ENCODE peak calls at places on chromosomes 11 and 22, in ten cellular contexts. P, I, Q, K, S, M, N, W, E and Y are unnamed samples.

GRCh38 chr11:112128483-112129121 is 35.3 kb downstream of the IL18 start:
- DNase-seq in P (peak), I (peak), Q (no peak), K (peak), S (no peak), M (no peak), N (no peak), W (peak), E (no peak), Y (peak)

GRCh38 chr11:119673389-119674336 is 55.3 kb downstream of the NECTIN1 start:
- DNase-seq in P (peak), I (no peak), Q (peak), K (no peak), S (peak), M (no peak), N (no peak), W (no peak), E (no peak), Y (no peak)

GRCh38 chr11:8094656-8095055 is 13.6 kb downstream of the TUB start:
- DNase-seq in P (no peak), I (no peak), Q (no peak), K (no peak), S (no peak), M (no peak), N (no peak), W (no peak), E (no peak), Y (no peak)

GRCh38 chr22:39839917-39840510 is 53.5 kb downstream of the ENTHD1 start:
- DNase-seq in P (no peak), I (no peak), Q (peak), K (no peak), S (peak), M (no peak), N (no peak), W (no peak), E (no peak), Y (no peak)

GRCh38 chr11:4636962-4637661 is at the start of gene OR51D1:
- DNase-seq in P (peak), I (peak), Q (peak), K (peak), S (peak), M (peak), N (peak), W (peak), E (peak), Y (peak)

GRCh38 chr11:74592441-74593362 is at the start of gene POLD3:
- DNase-seq in P (peak), I (peak), Q (peak), K (peak), S (peak), M (peak), N (peak), W (peak), E (peak), Y (peak)

GRCh38 chr11:67502328-67502979 is 2.7 kb downstream of the PITPNM1 start:
- DNase-seq in P (no peak), I (no peak), Q (no peak), K (peak), S (no peak), M (no peak), N (no peak), W (no peak), E (no peak), Y (no peak)

GRCh38 chr11:130719516-130719915 is 196.8 kb downstream of the SNX19 start:
- DNase-seq in P (no peak), I (no peak), Q (no peak), K (no peak), S (no peak), M (no peak), N (no peak), W (no peak), E (no peak), Y (no peak)

GRCh38 chr11:26715133-26715532 is 6.7 kb downstream of the SLC5A12 start:
- DNase-seq in P (no peak), I (peak), Q (no peak), K (no peak), S (no peak), M (peak), N (no peak), W (no peak), E (no peak), Y (no peak)

GRCh38 chr11:62694455-62695167 is 5.3 kb upstream of the LRRN4CL start:
- DNase-seq in P (peak), I (peak), Q (peak), K (peak), S (peak), M (peak), N (no peak), W (no peak), E (peak), Y (peak)

GRCh38 chr11:126080206-126080941 is 17.7 kb upstream of the CDON start:
- DNase-seq in P (peak), I (peak), Q (no peak), K (no peak), S (no peak), M (no peak), N (no peak), W (no peak), E (no peak), Y (peak)

GRCh38 chr11:130580372-130580771 is 131.9 kb downstream of the ADAMTS15 start:
- DNase-seq in P (no peak), I (no peak), Q (no peak), K (no peak), S (no peak), M (no peak), N (no peak), W (peak), E (no peak), Y (peak)

GRCh38 chr11:49208006-49208721 is at the start of gene FOLH1:
- DNase-seq in P (no peak), I (no peak), Q (no peak), K (no peak), S (no peak), M (peak), N (no peak), W (peak), E (peak), Y (peak)

GRCh38 chr11:35210886-35211546 is 72.0 kb downstream of the CD44 start:
- DNase-seq in P (no peak), I (no peak), Q (no peak), K (no peak), S (no peak), M (no peak), N (no peak), W (no peak), E (no peak), Y (no peak)

GRCh38 chr11:73322111-73322985 is 14.3 kb downstream of the ARHGEF17 start:
- DNase-seq in P (peak), I (no peak), Q (no peak), K (no peak), S (no peak), M (no peak), N (no peak), W (no peak), E (no peak), Y (no peak)

GRCh38 chr11:67167715-67168114 is 48.7 kb downstream of the KDM2A start:
- DNase-seq in P (no peak), I (no peak), Q (no peak), K (no peak), S (no peak), M (no peak), N (no peak), W (no peak), E (no peak), Y (no peak)

GRCh38 chr11:83349371-83349770 is 63.2 kb upstream of the CCDC90B start:
- DNase-seq in P (no peak), I (no peak), Q (no peak), K (no peak), S (no peak), M (no peak), N (no peak), W (no peak), E (no peak), Y (no peak)

GRCh38 chr11:67820079-67820478 is 145.7 kb upstream of the ALDH3B2 start:
- DNase-seq in P (no peak), I (no peak), Q (no peak), K (no peak), S (no peak), M (no peak), N (no peak), W (no peak), E (no peak), Y (no peak)

GRCh38 chr11:130606781-130607511 is 158.5 kb downstream of the ADAMTS15 start:
- DNase-seq in P (no peak), I (no peak), Q (no peak), K (peak), S (no peak), M (no peak), N (peak), W (no peak), E (no peak), Y (no peak)

GRCh38 chr11:12158926-12159325 is 48.5 kb downstream of the MICAL2 start:
- DNase-seq in P (no peak), I (no peak), Q (no peak), K (no peak), S (no peak), M (no peak), N (no peak), W (no peak), E (no peak), Y (no peak)

GRCh38 chr11:101567086-101567485 is 16.7 kb downstream of the TRPC6 start:
- DNase-seq in P (no peak), I (no peak), Q (no peak), K (no peak), S (no peak), M (no peak), N (no peak), W (no peak), E (no peak), Y (no peak)

GRCh38 chr11:106706355-106706754 is 311.9 kb downstream of the GUCY1A2 start:
- DNase-seq in P (no peak), I (no peak), Q (no peak), K (no peak), S (no peak), M (peak), N (no peak), W (peak), E (no peak), Y (peak)

GRCh38 chr11:70521475-70522260 is 123.3 kb downstream of the CTTN start:
- DNase-seq in P (no peak), I (peak), Q (no peak), K (no peak), S (no peak), M (no peak), N (no peak), W (no peak), E (no peak), Y (no peak)

GRCh38 chr11:118219244-118219643 is 5.6 kb downstream of the JAML start:
- DNase-seq in P (no peak), I (no peak), Q (no peak), K (no peak), S (no peak), M (no peak), N (no peak), W (no peak), E (no peak), Y (no peak)

GRCh38 chr11:27464155-27464759 is 8.3 kb downstream of the LGR4 start:
- DNase-seq in P (no peak), I (no peak), Q (no peak), K (no peak), S (no peak), M (no peak), N (no peak), W (peak), E (no peak), Y (peak)

GRCh38 chr11:28903716-28904115 is 795.5 kb downstream of the METTL15 start:
- DNase-seq in P (no peak), I (no peak), Q (no peak), K (no peak), S (no peak), M (no peak), N (no peak), W (no peak), E (no peak), Y (no peak)

GRCh38 chr11:122983438-122984185 is 2.0 kb upstream of the BSX start:
- DNase-seq in P (peak), I (peak), Q (no peak), K (no peak), S (no peak), M (no peak), N (no peak), W (no peak), E (no peak), Y (no peak)

GRCh38 chr22:46376096-46376495 is 40.6 kb downstream of the TRMU start:
- DNase-seq in P (no peak), I (no peak), Q (no peak), K (no peak), S (no peak), M (no peak), N (no peak), W (no peak), E (no peak), Y (no peak)

GRCh38 chr11:119251114-119251513 is 45.0 kb downstream of the CBL start:
- DNase-seq in P (no peak), I (no peak), Q (no peak), K (no peak), S (no peak), M (no peak), N (no peak), W (no peak), E (no peak), Y (no peak)

GRCh38 chr22:37544955-37545702 is 15.2 kb upstream of the CDC42EP1 start:
- DNase-seq in P (no peak), I (no peak), Q (peak), K (no peak), S (peak), M (peak), N (no peak), W (no peak), E (peak), Y (peak)

GRCh38 chr22:49207008-49207775 is 620.5 kb downstream of the BRD1 start:
- DNase-seq in P (no peak), I (no peak), Q (no peak), K (peak), S (no peak), M (no peak), N (peak), W (no peak), E (no peak), Y (no peak)

GRCh38 chr22:30605449-30606110 is 1.4 kb upstream of the TCN2 start:
- DNase-seq in P (peak), I (peak), Q (peak), K (no peak), S (peak), M (peak), N (no peak), W (peak), E (peak), Y (peak)

GRCh38 chr11:575324-575995 is 810 bp upstream of the PHRF1 start:
- DNase-seq in P (peak), I (peak), Q (no peak), K (peak), S (no peak), M (no peak), N (peak), W (no peak), E (no peak), Y (no peak)

GRCh38 chr22:27461470-27461869 is 340.1 kb downstream of the MN1 start:
- DNase-seq in P (no peak), I (no peak), Q (no peak), K (no peak), S (no peak), M (no peak), N (no peak), W (peak), E (no peak), Y (peak)